ENCODE peak calls at places on chromosomes 16 and 17, in eight cellular contexts. Q, L, S, I, G, N, A and K are unnamed samples.

GRCh38 chr17:16342979-16343378 is 10.3 kb downstream of the CENPV start:
- DNase-seq in Q (no peak), L (peak), S (no peak), I (no peak), G (no peak), N (peak), A (no peak), K (no peak)

GRCh38 chr16:57600048-57600835 is 28.2 kb upstream of the ADGRG1 start:
- DNase-seq in Q (peak), L (peak), S (peak), I (peak), G (peak), N (peak), A (peak), K (no peak)

GRCh38 chr17:79834575-79835469 is 4.4 kb downstream of the CBX4 start:
- DNase-seq in Q (no peak), L (no peak), S (peak), I (no peak), G (peak), N (peak), A (no peak), K (peak)

GRCh38 chr16:11349599-11350276 is 4.5 kb downstream of the RMI2 start:
- DNase-seq in Q (no peak), L (peak), S (no peak), I (peak), G (peak), N (peak), A (peak), K (no peak)

GRCh38 chr17:19933221-19933620 is 44.4 kb downstream of the AKAP10 start:
- DNase-seq in Q (no peak), L (no peak), S (no peak), I (no peak), G (no peak), N (no peak), A (no peak), K (no peak)

GRCh38 chr16:12539185-12539929 is 264.3 kb downstream of the CPPED1 start:
- DNase-seq in Q (no peak), L (no peak), S (no peak), I (no peak), G (peak), N (no peak), A (no peak), K (no peak)

GRCh38 chr17:64016974-64017373 is 3.5 kb downstream of the ICAM2 start:
- DNase-seq in Q (no peak), L (no peak), S (no peak), I (no peak), G (no peak), N (no peak), A (no peak), K (no peak)

GRCh38 chr17:1030684-1031557 is 34.0 kb downstream of the TIMM22 start:
- DNase-seq in Q (no peak), L (peak), S (no peak), I (peak), G (no peak), N (no peak), A (no peak), K (no peak)

GRCh38 chr17:44628234-44629188 is 27.8 kb upstream of the MEIOC start:
- DNase-seq in Q (peak), L (no peak), S (no peak), I (peak), G (no peak), N (peak), A (no peak), K (no peak)

GRCh38 chr17:77460514-77461046 is 319.8 kb downstream of the SEC14L1 start:
- DNase-seq in Q (peak), L (no peak), S (no peak), I (peak), G (peak), N (no peak), A (no peak), K (no peak)
- H3K27ac ChIP-seq in Q (peak), L (peak), S (no peak), I (peak), G (peak), N (peak), A (peak), K (peak)

GRCh38 chr16:90019543-90020259 is 445 bp upstream of the DBNDD1 start:
- DNase-seq in Q (peak), L (no peak), S (peak), I (no peak), G (peak), N (no peak), A (no peak), K (peak)
- TF ChIP-seq CTCF in Q (no peak), L (no peak), S (peak), I (no peak), G (no peak), N (no peak), A (no peak), K (no peak)

DNA sequence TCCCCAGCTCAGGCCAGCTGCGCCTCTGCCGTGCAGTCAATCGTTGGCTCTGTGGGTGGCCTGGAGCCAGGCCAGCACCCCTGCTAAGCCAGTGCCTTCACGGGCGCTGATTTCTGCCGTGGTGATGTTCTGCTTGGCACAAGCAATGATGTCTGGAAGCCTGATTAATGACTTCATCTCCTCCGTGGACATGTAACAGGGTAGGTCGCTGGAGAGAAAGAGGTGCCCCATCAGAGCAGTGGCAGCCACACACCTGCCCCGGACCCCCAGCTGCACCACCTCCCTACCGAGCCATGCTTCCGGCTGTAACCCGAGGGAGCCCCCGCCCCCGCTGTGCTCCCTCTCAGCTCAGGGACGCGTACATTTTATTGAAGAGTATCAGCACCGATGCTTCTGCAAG is 1.9 kb downstream of the ARL16 start:
- DNase-seq in Q (no peak), L (no peak), S (no peak), I (no peak), G (peak), N (no peak), A (no peak), K (no peak)
- H3K27ac ChIP-seq in Q (no peak), L (no peak), S (no peak), I (no peak), G (peak), N (no peak), A (no peak), K (no peak)

DNA sequence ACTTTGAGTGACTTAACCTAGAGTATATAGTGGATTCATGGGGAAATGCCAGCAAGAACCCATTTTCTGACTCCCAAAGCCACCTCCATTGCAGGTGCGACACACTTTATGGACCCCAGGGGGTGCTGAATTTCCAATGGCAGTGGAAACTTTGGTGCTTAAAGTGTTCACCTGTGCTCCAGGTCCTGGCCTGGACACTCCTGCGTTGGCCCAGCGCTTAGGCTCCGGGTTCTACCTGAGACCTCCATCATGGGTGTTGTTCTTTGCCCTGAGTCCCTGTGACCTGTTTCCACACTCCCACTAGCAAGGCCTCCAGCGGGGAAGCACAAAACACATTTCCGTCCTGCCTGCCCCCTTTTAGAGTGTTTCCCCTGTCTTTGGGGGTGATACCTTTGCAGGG is 3.0 kb downstream of the CCNF start:
- DNase-seq in Q (no peak), L (no peak), S (no peak), I (no peak), G (no peak), N (no peak), A (no peak), K (no peak)
- TF ChIP-seq CTCF in Q (no peak), L (no peak), S (no peak), I (no peak), G (no peak), N (no peak), A (no peak), K (no peak)

DNA sequence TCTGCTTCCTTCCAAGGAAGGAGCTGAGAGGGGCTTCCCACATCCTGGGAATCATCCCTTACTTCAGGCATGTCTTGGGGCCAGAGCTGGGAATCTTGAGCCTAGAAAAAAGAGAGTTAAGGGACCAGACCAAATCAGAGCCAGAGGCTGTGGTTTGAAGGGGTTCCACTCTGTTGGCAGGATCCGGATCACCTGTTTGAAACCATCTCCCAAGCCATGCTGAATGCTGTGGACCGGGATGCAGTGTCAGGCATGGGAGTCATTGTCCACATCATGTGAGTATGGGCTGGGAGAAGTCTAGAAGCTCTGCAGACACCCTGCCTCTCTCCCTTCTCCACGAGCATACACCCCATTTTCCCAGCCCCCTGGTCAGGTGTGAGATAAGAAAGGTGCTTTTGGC is 9.7 kb downstream of the PSMB3 start:
- DNase-seq in Q (no peak), L (no peak), S (no peak), I (no peak), G (no peak), N (no peak), A (no peak), K (no peak)
- H3K27ac ChIP-seq in Q (no peak), L (no peak), S (no peak), I (no peak), G (no peak), N (no peak), A (no peak), K (no peak)

GRCh38 chr17:7886227-7887037 is 2.2 kb upstream of the CHD3 start:
- DNase-seq in Q (peak), L (peak), S (peak), I (peak), G (peak), N (peak), A (peak), K (peak)
- TF ChIP-seq CTCF in Q (no peak), L (no peak), S (no peak), I (no peak), G (no peak), N (peak), A (no peak), K (no peak)

GRCh38 chr16:14092579-14092978 is 21.5 kb downstream of the MRTFB start:
- DNase-seq in Q (no peak), L (no peak), S (no peak), I (no peak), G (no peak), N (no peak), A (no peak), K (no peak)
- H3K27ac ChIP-seq in Q (no peak), L (peak), S (no peak), I (no peak), G (no peak), N (no peak), A (no peak), K (no peak)

GRCh38 chr17:7586673-7587419 is 3.0 kb downstream of the SOX15 start:
- DNase-seq in Q (no peak), L (no peak), S (peak), I (peak), G (peak), N (no peak), A (no peak), K (no peak)
- TF ChIP-seq CTCF in Q (no peak), L (no peak), S (peak), I (no peak), G (peak), N (no peak), A (no peak), K (no peak)

GRCh38 chr16:68284847-68285246 is 20.5 kb downstream of the SLC7A6 start:
- DNase-seq in Q (peak), L (no peak), S (no peak), I (no peak), G (no peak), N (no peak), A (no peak), K (no peak)
- H3K27ac ChIP-seq in Q (peak), L (no peak), S (no peak), I (peak), G (no peak), N (no peak), A (peak), K (peak)

GRCh38 chr17:76784926-76785325 is 47.0 kb downstream of the MFSD11 start:
- DNase-seq in Q (no peak), L (no peak), S (no peak), I (no peak), G (no peak), N (no peak), A (no peak), K (no peak)

GRCh38 chr17:76783146-76783545 is 45.2 kb downstream of the MFSD11 start:
- DNase-seq in Q (no peak), L (no peak), S (no peak), I (no peak), G (no peak), N (no peak), A (no peak), K (no peak)

DNA sequence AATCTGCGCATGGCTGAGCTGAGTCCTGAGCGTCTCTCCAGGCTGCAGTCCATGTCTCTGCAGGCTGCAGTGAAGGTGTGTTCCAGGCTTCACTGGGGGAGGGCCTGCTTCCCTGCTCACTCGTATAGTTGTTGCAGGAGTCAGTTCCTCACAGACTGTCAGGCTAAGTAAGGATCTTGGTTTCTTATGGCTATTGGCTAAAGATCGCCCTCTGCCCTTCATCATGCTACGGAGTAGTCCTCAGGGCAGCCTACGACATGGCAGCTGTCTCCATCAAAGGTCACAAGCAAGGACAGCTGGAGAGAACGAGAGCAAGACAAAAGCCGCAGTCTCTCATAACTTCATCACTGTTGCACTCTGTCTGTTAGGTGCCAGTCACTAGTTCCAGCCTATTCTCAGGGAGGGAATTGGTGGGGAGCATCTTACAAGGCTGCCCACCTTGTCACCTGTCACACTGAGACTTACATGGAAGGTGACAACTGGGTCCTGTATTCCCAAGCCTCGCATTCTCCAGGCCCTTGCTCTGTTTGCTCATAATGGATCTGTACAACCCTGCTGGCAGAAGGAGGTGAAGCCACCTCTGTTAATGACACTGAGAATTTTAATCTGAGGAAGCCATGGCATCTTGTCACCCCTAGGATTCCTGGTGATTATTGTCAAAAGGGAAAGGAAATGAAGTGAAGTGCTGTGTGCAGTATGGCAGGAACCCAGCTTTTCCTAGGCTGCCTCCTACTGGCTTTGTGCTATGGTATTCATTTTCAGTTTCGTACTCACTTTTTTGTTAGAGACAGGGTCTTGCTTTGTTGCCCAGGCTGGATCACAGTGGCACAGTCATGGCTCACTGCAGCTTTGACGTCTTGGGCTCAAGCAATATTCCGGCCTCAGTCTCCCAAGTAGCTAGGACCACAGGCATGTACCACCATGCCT is 43.4 kb downstream of the MFSD11 start:
- DNase-seq in Q (no peak), L (no peak), S (no peak), I (no peak), G (peak), N (no peak), A (no peak), K (peak)
- TF ChIP-seq CTCF in Q (no peak), L (no peak), S (no peak), I (peak), G (peak), N (no peak), A (no peak), K (no peak)